ENCODE peak calls at places on chromosomes 12 and 14, in seven cellular contexts. One of them, this sample, is unnamed.

GRCh38 chr14:99531221-99532096 is 50.2 kb downstream of the CCNK start:
- DNase-seq in transverse colon: no peak
- DNase-seq in heart right ventricle: no peak
- DNase-seq in fibroblast of lung: peak; percentile 88
- DNase-seq in body of pancreas: no peak
- DNase-seq in tibial artery: no peak
- DNase-seq in AG04450: no peak
- DNase-seq in this sample: peak; percentile 90

GRCh38 chr14:91374897-91375747 is 42.5 kb downstream of the CCDC88C start:
- DNase-seq in fibroblast of lung: no peak
- DNase-seq in transverse colon: no peak
- DNase-seq in body of pancreas: peak; percentile 86
- DNase-seq in heart right ventricle: no peak
- DNase-seq in tibial artery: no peak
- DNase-seq in AG04450: no peak
- DNase-seq in this sample: no peak

GRCh38 chr12:42767326-42767954 is 177.9 kb upstream of the PRICKLE1 start:
- DNase-seq in tibial artery: no peak
- DNase-seq in AG04450: no peak
- DNase-seq in body of pancreas: no peak
- DNase-seq in fibroblast of lung: no peak
- DNase-seq in transverse colon: no peak
- DNase-seq in heart right ventricle: no peak
- DNase-seq in this sample: no peak

GRCh38 chr14:90522585-90523191 is 125.9 kb downstream of the CALM1 start:
- DNase-seq in AG04450: no peak
- DNase-seq in fibroblast of lung: peak; percentile 59
- DNase-seq in heart right ventricle: no peak
- DNase-seq in tibial artery: peak; percentile 59
- DNase-seq in transverse colon: peak; percentile 49
- DNase-seq in body of pancreas: peak; percentile 54
- DNase-seq in this sample: peak; percentile 26

GRCh38 chr14:19801118-19801464 is 2.5 kb upstream of the OR4N2 start:
- DNase-seq in transverse colon: no peak
- DNase-seq in AG04450: no peak
- DNase-seq in tibial artery: no peak
- DNase-seq in heart right ventricle: no peak
- DNase-seq in fibroblast of lung: no peak
- DNase-seq in body of pancreas: no peak
- DNase-seq in this sample: no peak

GRCh38 chr14:84877061-84877460 is 652.9 kb upstream of the FLRT2 start:
- DNase-seq in tibial artery: no peak
- DNase-seq in transverse colon: no peak
- DNase-seq in AG04450: no peak
- DNase-seq in body of pancreas: no peak
- DNase-seq in fibroblast of lung: peak; percentile 61
- DNase-seq in heart right ventricle: no peak
- DNase-seq in this sample: no peak

GRCh38 chr12:69341328-69341727 is 6.9 kb upstream of the LYZ start:
- DNase-seq in AG04450: no peak
- DNase-seq in heart right ventricle: no peak
- DNase-seq in transverse colon: no peak
- DNase-seq in fibroblast of lung: peak; percentile 21
- DNase-seq in tibial artery: no peak
- DNase-seq in body of pancreas: no peak
- DNase-seq in this sample: no peak

GRCh38 chr12:125132698-125133400 is 67.6 kb downstream of the AACS start:
- DNase-seq in AG04450: no peak
- DNase-seq in fibroblast of lung: peak; percentile 33
- DNase-seq in tibial artery: no peak
- DNase-seq in heart right ventricle: no peak
- DNase-seq in body of pancreas: no peak
- DNase-seq in transverse colon: no peak
- DNase-seq in this sample: no peak

GRCh38 chr14:60332046-60332399 is 83.0 kb downstream of the PPM1A start:
- DNase-seq in body of pancreas: no peak
- DNase-seq in AG04450: no peak
- DNase-seq in heart right ventricle: no peak
- DNase-seq in transverse colon: no peak
- DNase-seq in fibroblast of lung: no peak
- DNase-seq in tibial artery: no peak
- DNase-seq in this sample: no peak

GRCh38 chr12:80472912-80473500 is 29.0 kb downstream of the PTPRQ start:
- DNase-seq in heart right ventricle: no peak
- DNase-seq in AG04450: peak; percentile 41
- DNase-seq in fibroblast of lung: peak; percentile 78
- DNase-seq in body of pancreas: no peak
- DNase-seq in transverse colon: no peak
- DNase-seq in tibial artery: no peak
- DNase-seq in this sample: peak; percentile 84

GRCh38 chr14:85333313-85333712 is 196.6 kb upstream of the FLRT2 start:
- DNase-seq in tibial artery: no peak
- DNase-seq in transverse colon: no peak
- DNase-seq in heart right ventricle: no peak
- DNase-seq in AG04450: no peak
- DNase-seq in body of pancreas: no peak
- DNase-seq in fibroblast of lung: peak; percentile 73
- DNase-seq in this sample: peak; percentile 52

GRCh38 chr12:30862486-30862885 is 64.1 kb upstream of the TSPAN11 start:
- DNase-seq in transverse colon: no peak
- DNase-seq in body of pancreas: no peak
- DNase-seq in AG04450: no peak
- DNase-seq in tibial artery: no peak
- DNase-seq in heart right ventricle: peak; percentile 38
- DNase-seq in fibroblast of lung: peak; percentile 54
- DNase-seq in this sample: peak; percentile 86

GRCh38 chr14:104355949-104356737 is 217.8 kb downstream of the KIF26A start:
- DNase-seq in AG04450: no peak
- DNase-seq in body of pancreas: peak; percentile 7
- DNase-seq in tibial artery: peak; percentile 16
- DNase-seq in heart right ventricle: no peak
- DNase-seq in transverse colon: no peak
- DNase-seq in fibroblast of lung: no peak
- DNase-seq in this sample: no peak

GRCh38 chr12:62248873-62249272 is 11.3 kb upstream of the USP15 start:
- DNase-seq in AG04450: no peak
- DNase-seq in tibial artery: no peak
- DNase-seq in body of pancreas: no peak
- DNase-seq in transverse colon: no peak
- DNase-seq in fibroblast of lung: peak; percentile 49
- DNase-seq in heart right ventricle: no peak
- DNase-seq in this sample: no peak

GRCh38 chr12:93776581-93777018 is 99.4 kb downstream of the CRADD start:
- DNase-seq in AG04450: peak; percentile 69
- DNase-seq in transverse colon: no peak
- DNase-seq in fibroblast of lung: peak; percentile 94
- DNase-seq in heart right ventricle: no peak
- DNase-seq in tibial artery: no peak
- DNase-seq in body of pancreas: no peak
- DNase-seq in this sample: peak; percentile 27

GRCh38 chr12:7129647-7130536 is at the start of gene CLSTN3:
- DNase-seq in tibial artery: peak; percentile 70
- DNase-seq in AG04450: no peak
- DNase-seq in heart right ventricle: peak; percentile 84
- DNase-seq in fibroblast of lung: peak; percentile 81
- DNase-seq in body of pancreas: peak; percentile 83
- DNase-seq in transverse colon: peak; percentile 76
- DNase-seq in this sample: peak; percentile 86

GRCh38 chr14:35883677-35884293 is 57.6 kb downstream of the BRMS1L start:
- DNase-seq in transverse colon: peak; percentile 29
- DNase-seq in heart right ventricle: no peak
- DNase-seq in tibial artery: no peak
- DNase-seq in fibroblast of lung: peak; percentile 19
- DNase-seq in body of pancreas: peak; percentile 23
- DNase-seq in AG04450: no peak
- DNase-seq in this sample: peak; percentile 59

GRCh38 chr14:79544671-79545070 is 666.6 kb downstream of the DIO2 start:
- DNase-seq in AG04450: peak; percentile 33
- DNase-seq in body of pancreas: no peak
- DNase-seq in heart right ventricle: no peak
- DNase-seq in fibroblast of lung: peak; percentile 98
- DNase-seq in tibial artery: no peak
- DNase-seq in transverse colon: no peak
- DNase-seq in this sample: no peak

GRCh38 chr12:1099158-1099557 is 108.1 kb downstream of the ERC1 start:
- DNase-seq in body of pancreas: no peak
- DNase-seq in AG04450: no peak
- DNase-seq in fibroblast of lung: no peak
- DNase-seq in transverse colon: peak; percentile 33
- DNase-seq in tibial artery: no peak
- DNase-seq in heart right ventricle: no peak
- DNase-seq in this sample: no peak

GRCh38 chr12:133038310-133038709 is 1.0 kb downstream of the ZNF84 start:
- DNase-seq in heart right ventricle: no peak
- DNase-seq in AG04450: no peak
- DNase-seq in tibial artery: no peak
- DNase-seq in transverse colon: no peak
- DNase-seq in body of pancreas: no peak
- DNase-seq in fibroblast of lung: no peak
- DNase-seq in this sample: no peak

GRCh38 chr14:104091061-104091926 is 5.8 kb downstream of the ASPG start:
- DNase-seq in tibial artery: peak; percentile 17
- DNase-seq in body of pancreas: peak; percentile 10
- DNase-seq in AG04450: no peak
- DNase-seq in fibroblast of lung: no peak
- DNase-seq in heart right ventricle: no peak
- DNase-seq in transverse colon: peak; percentile 18
- DNase-seq in this sample: no peak

GRCh38 chr14:60878536-60878935 is 102.3 kb downstream of the TRMT5 start:
- DNase-seq in body of pancreas: no peak
- DNase-seq in tibial artery: no peak
- DNase-seq in fibroblast of lung: peak; percentile 47
- DNase-seq in transverse colon: no peak
- DNase-seq in AG04450: no peak
- DNase-seq in heart right ventricle: no peak
- DNase-seq in this sample: no peak

GRCh38 chr12:48969847-48970701 is 1.5 kb downstream of the WNT10B start:
- DNase-seq in tibial artery: no peak
- DNase-seq in transverse colon: no peak
- DNase-seq in fibroblast of lung: peak; percentile 30
- DNase-seq in body of pancreas: no peak
- DNase-seq in heart right ventricle: no peak
- DNase-seq in AG04450: no peak
- DNase-seq in this sample: no peak
- TF ChIP-seq CTCF in tibial artery: no peak
- TF ChIP-seq CTCF in transverse colon: no peak
- TF ChIP-seq CTCF in fibroblast of lung: no peak
- TF ChIP-seq CTCF in body of pancreas: no peak
- TF ChIP-seq CTCF in heart right ventricle: no peak
- TF ChIP-seq CTCF in AG04450: no peak
- TF ChIP-seq CTCF in this sample: no peak

GRCh38 chr12:34393821-34394150 is 371.5 kb downstream of the ALG10 start:
- DNase-seq in heart right ventricle: no peak
- DNase-seq in transverse colon: peak; percentile 1
- DNase-seq in fibroblast of lung: no peak
- DNase-seq in body of pancreas: peak; percentile 8
- DNase-seq in AG04450: no peak
- DNase-seq in tibial artery: no peak
- DNase-seq in this sample: no peak
- H3K27me3 ChIP-seq in heart right ventricle: peaks cover 7% of the 10 kb centered on the region
- H3K27me3 ChIP-seq in transverse colon: no peaks in the 10 kb centered on the region
- H3K27me3 ChIP-seq in fibroblast of lung: no peaks in the 10 kb centered on the region
- H3K27me3 ChIP-seq in body of pancreas: no peaks in the 10 kb centered on the region
- H3K27me3 ChIP-seq in AG04450: no peaks in the 10 kb centered on the region
- H3K27me3 ChIP-seq in tibial artery: no peaks in the 10 kb centered on the region
- H3K27me3 ChIP-seq in this sample: no peaks in the 10 kb centered on the region

DNA sequence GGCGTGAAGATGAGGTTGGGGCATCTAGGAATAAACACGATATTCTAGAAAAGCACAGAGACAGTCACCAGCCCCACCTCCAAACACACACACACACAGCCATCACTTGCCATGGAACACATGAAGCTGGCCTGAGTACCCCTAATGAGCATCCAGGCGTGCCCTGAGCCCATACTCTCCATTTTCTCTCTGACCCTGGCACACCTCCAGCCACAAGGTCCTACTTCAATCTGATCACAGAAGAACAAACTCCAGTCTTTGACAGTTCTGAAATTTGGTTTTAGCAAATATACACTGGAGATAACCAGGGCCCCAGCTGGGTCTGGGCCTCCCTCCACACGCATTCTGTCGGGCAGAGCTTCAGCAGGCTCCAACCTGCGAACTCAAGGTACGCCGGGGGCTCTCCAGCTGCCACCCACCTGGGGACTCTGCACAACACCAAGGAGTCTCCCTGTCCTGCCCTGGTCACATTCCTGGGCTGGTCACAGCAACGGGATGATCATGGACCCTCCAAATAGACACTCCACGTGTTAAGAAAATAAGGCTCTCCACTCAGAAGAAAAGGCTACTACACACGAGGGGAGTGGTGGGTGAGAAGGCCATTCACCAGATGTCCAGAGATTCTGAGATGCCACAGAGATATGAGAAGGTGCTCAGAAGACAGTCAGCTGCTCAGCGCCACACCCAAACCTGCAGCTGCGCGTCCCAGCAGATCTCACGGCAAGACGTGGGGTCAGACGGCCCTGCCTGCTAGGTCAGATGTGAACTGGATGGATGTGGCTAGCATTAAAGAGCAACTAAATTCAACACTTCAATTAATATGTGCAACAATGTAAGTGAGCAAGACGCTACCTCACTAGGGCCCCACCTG is 57.0 kb upstream of the PNMA1 start:
- DNase-seq in transverse colon: no peak
- DNase-seq in AG04450: no peak
- DNase-seq in body of pancreas: no peak
- DNase-seq in tibial artery: no peak
- DNase-seq in fibroblast of lung: no peak
- DNase-seq in heart right ventricle: no peak
- DNase-seq in this sample: no peak
- H3K4me3 ChIP-seq in transverse colon: no peak overlapping the region
- H3K4me3 ChIP-seq in AG04450: no peak overlapping the region
- H3K4me3 ChIP-seq in body of pancreas: no peak overlapping the region
- H3K4me3 ChIP-seq in tibial artery: no peak overlapping the region
- H3K4me3 ChIP-seq in fibroblast of lung: no peak overlapping the region
- H3K4me3 ChIP-seq in heart right ventricle: no peak overlapping the region
- H3K4me3 ChIP-seq in this sample: no peak overlapping the region

GRCh38 chr12:14111230-14111865 is 129.9 kb upstream of the GRIN2B start:
- DNase-seq in fibroblast of lung: no peak
- DNase-seq in body of pancreas: no peak
- DNase-seq in heart right ventricle: no peak
- DNase-seq in transverse colon: no peak
- DNase-seq in AG04450: no peak
- DNase-seq in tibial artery: no peak
- DNase-seq in this sample: peak; percentile 22
- TF ChIP-seq CTCF in fibroblast of lung: no peak
- TF ChIP-seq CTCF in body of pancreas: no peak
- TF ChIP-seq CTCF in heart right ventricle: no peak
- TF ChIP-seq CTCF in transverse colon: no peak
- TF ChIP-seq CTCF in AG04450: no peak
- TF ChIP-seq CTCF in tibial artery: no peak
- TF ChIP-seq CTCF in this sample: peak; percentile 48

DNA sequence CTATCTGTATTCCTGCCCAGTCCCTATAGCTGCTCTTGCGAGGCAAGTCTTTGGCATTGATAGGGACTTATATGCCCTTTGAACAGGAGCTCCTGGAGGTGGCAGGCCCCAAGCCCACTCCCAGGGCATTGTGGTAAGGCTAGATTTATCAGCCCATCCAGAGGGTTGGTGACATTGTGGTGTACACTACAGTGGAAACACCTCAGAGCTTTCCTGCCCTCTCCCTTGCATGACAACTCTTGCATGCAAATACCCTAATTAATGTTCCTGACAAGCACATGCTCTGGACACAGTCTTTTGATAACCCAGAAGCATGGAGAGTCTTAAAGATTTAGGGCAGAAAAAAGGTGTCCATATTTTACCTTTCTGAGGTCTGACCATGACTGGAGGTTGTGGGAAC is 815 bp upstream of the RIPK3 start:
- DNase-seq in body of pancreas: no peak
- DNase-seq in heart right ventricle: no peak
- DNase-seq in AG04450: no peak
- DNase-seq in fibroblast of lung: no peak
- DNase-seq in tibial artery: no peak
- DNase-seq in transverse colon: no peak
- DNase-seq in this sample: no peak
- H3K27me3 ChIP-seq in body of pancreas: no peaks in the 10 kb centered on the region
- H3K27me3 ChIP-seq in heart right ventricle: peaks cover 13% of the 10 kb centered on the region
- H3K27me3 ChIP-seq in AG04450: peaks cover 73% of the 10 kb centered on the region
- H3K27me3 ChIP-seq in fibroblast of lung: peaks cover 29% of the 10 kb centered on the region
- H3K27me3 ChIP-seq in tibial artery: no peaks in the 10 kb centered on the region
- H3K27me3 ChIP-seq in transverse colon: no peaks in the 10 kb centered on the region
- H3K27me3 ChIP-seq in this sample: no peaks in the 10 kb centered on the region

This sample was measured in A673.